ENCODE peak calls at places on chromosomes 2 and 18, in ten cellular contexts. X, Q, L, A, M, Y, T, V, R and K are unnamed samples.

GRCh38 chr2:11352781-11353537 is 8.5 kb upstream of the ROCK2 start:
- DNase-seq in X (no peak), Q (no peak), L (no peak), A (no peak), M (no peak), Y (no peak), T (no peak), V (no peak), R (no peak), K (no peak)

GRCh38 chr2:46297546-46298271 is 502 bp downstream of the EPAS1 start:
- DNase-seq in X (no peak), Q (no peak), L (peak), A (peak), M (peak), Y (peak), T (peak), V (peak), R (peak), K (no peak)

GRCh38 chr2:238576674-238577073 is 149.9 kb downstream of the ASB1 start:
- DNase-seq in X (no peak), Q (no peak), L (no peak), A (no peak), M (no peak), Y (no peak), T (no peak), V (no peak), R (no peak), K (no peak)

GRCh38 chr18:48318481-48318880 is 90.7 kb downstream of the ZBTB7C start:
- DNase-seq in X (no peak), Q (no peak), L (no peak), A (no peak), M (no peak), Y (peak), T (no peak), V (no peak), R (no peak), K (no peak)

GRCh38 chr18:2655954-2656236 is 369 bp downstream of the SMCHD1 start:
- DNase-seq in X (peak), Q (no peak), L (peak), A (no peak), M (no peak), Y (no peak), T (no peak), V (no peak), R (no peak), K (no peak)

GRCh38 chr2:224793961-224794360 is 77.8 kb upstream of the CCDC195 start:
- DNase-seq in X (no peak), Q (no peak), L (no peak), A (no peak), M (no peak), Y (no peak), T (no peak), V (no peak), R (no peak), K (no peak)

GRCh38 chr2:157848242-157848641 is 27.9 kb downstream of the ACVR1 start:
- DNase-seq in X (no peak), Q (no peak), L (no peak), A (no peak), M (no peak), Y (no peak), T (no peak), V (no peak), R (no peak), K (no peak)

GRCh38 chr2:148619560-148620190 is 24.9 kb upstream of the EPC2 start:
- DNase-seq in X (no peak), Q (no peak), L (no peak), A (no peak), M (no peak), Y (no peak), T (no peak), V (no peak), R (no peak), K (no peak)

GRCh38 chr2:28101892-28102291 is 211.4 kb downstream of the BABAM2 start:
- DNase-seq in X (no peak), Q (no peak), L (no peak), A (no peak), M (no peak), Y (no peak), T (no peak), V (no peak), R (no peak), K (no peak)

GRCh38 chr2:218885981-218886447 is 5.4 kb downstream of the WNT10A start:
- DNase-seq in X (no peak), Q (no peak), L (no peak), A (no peak), M (no peak), Y (peak), T (no peak), V (no peak), R (no peak), K (no peak)

GRCh38 chr2:20073462-20073861 is 22.0 kb upstream of the LAPTM4A start:
- DNase-seq in X (no peak), Q (no peak), L (no peak), A (no peak), M (no peak), Y (no peak), T (no peak), V (no peak), R (no peak), K (no peak)

GRCh38 chr2:9057939-9058761 is 54.7 kb upstream of the MBOAT2 start:
- DNase-seq in X (peak), Q (no peak), L (no peak), A (no peak), M (no peak), Y (no peak), T (no peak), V (no peak), R (no peak), K (no peak)

GRCh38 chr2:160044728-160045127 is 17.7 kb downstream of the PLA2R1 start:
- DNase-seq in X (no peak), Q (no peak), L (peak), A (no peak), M (no peak), Y (no peak), T (no peak), V (no peak), R (no peak), K (peak)

GRCh38 chr2:178404380-178404767 is 46.6 kb downstream of the PRKRA start:
- DNase-seq in X (no peak), Q (no peak), L (no peak), A (peak), M (no peak), Y (no peak), T (no peak), V (peak), R (no peak), K (no peak)

GRCh38 chr2:100704156-100704555 is 115.8 kb upstream of the NPAS2 start:
- DNase-seq in X (no peak), Q (no peak), L (no peak), A (no peak), M (no peak), Y (no peak), T (no peak), V (no peak), R (no peak), K (peak)

GRCh38 chr18:11051462-11051861 is 97.9 kb downstream of the PIEZO2 start:
- DNase-seq in X (no peak), Q (no peak), L (no peak), A (no peak), M (no peak), Y (no peak), T (no peak), V (no peak), R (no peak), K (peak)

GRCh38 chr2:25331686-25332365 is 9.9 kb downstream of the DNMT3A start:
- DNase-seq in X (no peak), Q (no peak), L (no peak), A (no peak), M (no peak), Y (peak), T (no peak), V (no peak), R (no peak), K (no peak)

GRCh38 chr18:23971656-23972230 is 42.8 kb upstream of the TTC39C start:
- DNase-seq in X (no peak), Q (no peak), L (no peak), A (no peak), M (no peak), Y (no peak), T (no peak), V (no peak), R (no peak), K (no peak)

GRCh38 chr2:105654474-105655004 is 90.2 kb upstream of the NCK2 start:
- DNase-seq in X (no peak), Q (no peak), L (no peak), A (no peak), M (no peak), Y (no peak), T (no peak), V (no peak), R (no peak), K (peak)

GRCh38 chr18:29560270-29560669 is 1383.3 kb upstream of the CDH2 start:
- DNase-seq in X (no peak), Q (no peak), L (no peak), A (no peak), M (no peak), Y (no peak), T (no peak), V (no peak), R (no peak), K (no peak)

GRCh38 chr2:186697536-186697935 is 3.7 kb downstream of the FAM171B start:
- DNase-seq in X (no peak), Q (no peak), L (no peak), A (no peak), M (no peak), Y (no peak), T (no peak), V (no peak), R (no peak), K (no peak)

GRCh38 chr2:20353597-20353996 is 3.0 kb upstream of the PUM2 start:
- DNase-seq in X (no peak), Q (no peak), L (no peak), A (no peak), M (no peak), Y (no peak), T (no peak), V (no peak), R (no peak), K (no peak)

GRCh38 chr2:83079007-83079406 is 1380.1 kb downstream of the SUCLG1 start:
- DNase-seq in X (no peak), Q (no peak), L (no peak), A (no peak), M (no peak), Y (no peak), T (no peak), V (no peak), R (no peak), K (no peak)

GRCh38 chr2:106053116-106053515 is 141.0 kb downstream of the UXS1 start:
- DNase-seq in X (peak), Q (no peak), L (no peak), A (no peak), M (no peak), Y (no peak), T (no peak), V (no peak), R (no peak), K (no peak)

GRCh38 chr2:134772493-134773169 is 53.8 kb upstream of the TMEM163 start:
- DNase-seq in X (no peak), Q (no peak), L (peak), A (no peak), M (no peak), Y (no peak), T (peak), V (no peak), R (no peak), K (peak)

GRCh38 chr2:67674668-67675067 is 277.5 kb downstream of the ETAA1 start:
- DNase-seq in X (no peak), Q (no peak), L (no peak), A (no peak), M (no peak), Y (no peak), T (no peak), V (no peak), R (no peak), K (no peak)

GRCh38 chr2:96649342-96649741 is 6.8 kb downstream of the FER1L5 start:
- DNase-seq in X (no peak), Q (no peak), L (no peak), A (no peak), M (no peak), Y (no peak), T (no peak), V (no peak), R (no peak), K (no peak)

GRCh38 chr18:59509477-59510173 is 150.6 kb upstream of the LMAN1 start:
- DNase-seq in X (no peak), Q (no peak), L (no peak), A (no peak), M (no peak), Y (no peak), T (no peak), V (peak), R (no peak), K (no peak)

GRCh38 chr18:63264871-63265270 is 54.7 kb downstream of the BCL2 start:
- DNase-seq in X (no peak), Q (no peak), L (no peak), A (no peak), M (no peak), Y (no peak), T (no peak), V (no peak), R (no peak), K (no peak)

GRCh38 chr2:221981918-221982317 is 316.9 kb downstream of the PAX3 start:
- DNase-seq in X (no peak), Q (no peak), L (no peak), A (no peak), M (no peak), Y (no peak), T (no peak), V (no peak), R (no peak), K (no peak)

GRCh38 chr18:68564348-68564747 is 150.6 kb downstream of the TMX3 start:
- DNase-seq in X (no peak), Q (no peak), L (peak), A (no peak), M (no peak), Y (no peak), T (no peak), V (no peak), R (no peak), K (no peak)

GRCh38 chr2:233839447-233839820 is 14.9 kb downstream of the HJURP start:
- DNase-seq in X (no peak), Q (no peak), L (no peak), A (no peak), M (no peak), Y (peak), T (no peak), V (no peak), R (no peak), K (no peak)

GRCh38 chr2:240554767-240555493 is 2.9 kb downstream of the ANKMY1 start:
- DNase-seq in X (no peak), Q (no peak), L (no peak), A (peak), M (no peak), Y (peak), T (no peak), V (no peak), R (peak), K (no peak)

GRCh38 chr2:28164280-28164801 is 228.3 kb upstream of the FOSL2 start:
- DNase-seq in X (no peak), Q (no peak), L (no peak), A (no peak), M (no peak), Y (no peak), T (no peak), V (no peak), R (no peak), K (no peak)

GRCh38 chr2:241216211-241216761 is 27.8 kb downstream of the ANO7 start:
- DNase-seq in X (no peak), Q (no peak), L (peak), A (no peak), M (no peak), Y (no peak), T (no peak), V (no peak), R (peak), K (no peak)

GRCh38 chr2:68193144-68193543 is 35.5 kb downstream of the PNO1 start:
- DNase-seq in X (no peak), Q (no peak), L (no peak), A (no peak), M (no peak), Y (no peak), T (no peak), V (no peak), R (no peak), K (no peak)

GRCh38 chr2:208369091-208369490 is 37.5 kb upstream of the PTH2R start:
- DNase-seq in X (no peak), Q (no peak), L (no peak), A (no peak), M (peak), Y (no peak), T (no peak), V (no peak), R (no peak), K (no peak)

GRCh38 chr2:234368861-234369261 is 128.0 kb downstream of the ARL4C start:
- DNase-seq in X (no peak), Q (no peak), L (no peak), A (no peak), M (no peak), Y (no peak), T (no peak), V (peak), R (no peak), K (no peak)

GRCh38 chr2:2328847-2329246 is 2.2 kb downstream of the MYT1L start:
- DNase-seq in X (no peak), Q (no peak), L (peak), A (no peak), M (peak), Y (no peak), T (no peak), V (no peak), R (no peak), K (no peak)

GRCh38 chr2:198991431-198991830 is 466.3 kb downstream of the SATB2 start:
- DNase-seq in X (no peak), Q (no peak), L (no peak), A (no peak), M (no peak), Y (no peak), T (no peak), V (no peak), R (no peak), K (no peak)

GRCh38 chr2:198994678-198995077 is 463.1 kb downstream of the SATB2 start:
- DNase-seq in X (no peak), Q (no peak), L (no peak), A (no peak), M (no peak), Y (no peak), T (no peak), V (no peak), R (no peak), K (no peak)
- TF ChIP-seq POLR2AphosphoS5 in X (no peak), Q (no peak), L (no peak), A (no peak), M (no peak), Y (no peak), T (no peak), V (no peak), R (no peak), K (no peak)

GRCh38 chr2:7379799-7380198 is 462.6 kb downstream of the RNF144A start:
- DNase-seq in X (no peak), Q (no peak), L (peak), A (no peak), M (peak), Y (no peak), T (peak), V (no peak), R (no peak), K (peak)

GRCh38 chr2:7373156-7373555 is 455.9 kb downstream of the RNF144A start:
- DNase-seq in X (no peak), Q (no peak), L (no peak), A (no peak), M (no peak), Y (no peak), T (no peak), V (no peak), R (no peak), K (peak)

GRCh38 chr2:7378642-7379041 is 461.4 kb downstream of the RNF144A start:
- DNase-seq in X (no peak), Q (no peak), L (no peak), A (no peak), M (no peak), Y (no peak), T (no peak), V (no peak), R (no peak), K (peak)

GRCh38 chr2:7375901-7376300 is 458.7 kb downstream of the RNF144A start:
- DNase-seq in X (no peak), Q (no peak), L (no peak), A (no peak), M (no peak), Y (no peak), T (no peak), V (no peak), R (no peak), K (peak)

DNA sequence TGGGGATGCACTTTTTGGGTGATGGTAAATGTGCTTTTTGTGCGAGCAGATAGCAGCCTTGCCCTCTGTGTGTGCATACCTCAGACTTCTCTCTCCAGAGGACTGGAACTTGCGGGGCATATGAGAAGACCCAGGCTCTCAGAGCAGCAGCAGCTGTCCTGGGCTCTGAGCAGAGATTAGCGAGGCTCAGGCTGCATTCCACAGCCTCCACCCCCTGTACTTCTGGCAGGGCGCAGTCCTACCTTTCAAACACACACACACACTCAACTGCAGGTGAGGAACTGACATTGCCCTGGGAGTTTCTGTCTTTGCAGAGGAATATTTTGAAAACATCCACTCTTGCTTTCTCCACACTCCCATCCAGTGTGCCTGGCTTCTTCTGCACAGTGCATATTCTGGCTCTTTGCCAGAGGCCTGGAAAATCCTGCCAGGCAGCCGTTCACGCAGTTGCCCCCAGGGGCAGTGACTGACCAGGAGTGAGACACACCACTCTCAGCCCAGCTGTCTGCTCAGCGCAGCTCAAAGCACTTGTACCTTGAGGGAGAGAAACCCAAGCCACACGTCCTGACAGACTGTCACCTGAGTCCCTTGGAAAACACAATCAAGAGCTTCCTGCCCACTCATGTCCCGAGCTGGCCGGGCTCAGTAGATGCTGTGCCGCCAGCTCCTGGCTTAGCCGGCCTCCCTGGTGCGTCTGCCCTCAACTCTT is 460.8 kb downstream of the RNF144A start:
- DNase-seq in X (no peak), Q (no peak), L (peak), A (peak), M (no peak), Y (no peak), T (peak), V (no peak), R (peak), K (peak)
- H3K27ac ChIP-seq in X (no peak), Q (no peak), L (no peak), A (no peak), M (no peak), Y (no peak), T (no peak), V (no peak), R (no peak), K (no peak)

GRCh38 chr18:12880532-12880892 is 3.5 kb downstream of the PTPN2 start:
- DNase-seq in X (no peak), Q (no peak), L (no peak), A (no peak), M (no peak), Y (no peak), T (no peak), V (no peak), R (no peak), K (no peak)
- TF ChIP-seq POLR2AphosphoS5 in X (no peak), Q (no peak), L (no peak), A (no peak), M (no peak), Y (no peak), T (no peak), V (no peak), R (no peak), K (no peak)

DNA sequence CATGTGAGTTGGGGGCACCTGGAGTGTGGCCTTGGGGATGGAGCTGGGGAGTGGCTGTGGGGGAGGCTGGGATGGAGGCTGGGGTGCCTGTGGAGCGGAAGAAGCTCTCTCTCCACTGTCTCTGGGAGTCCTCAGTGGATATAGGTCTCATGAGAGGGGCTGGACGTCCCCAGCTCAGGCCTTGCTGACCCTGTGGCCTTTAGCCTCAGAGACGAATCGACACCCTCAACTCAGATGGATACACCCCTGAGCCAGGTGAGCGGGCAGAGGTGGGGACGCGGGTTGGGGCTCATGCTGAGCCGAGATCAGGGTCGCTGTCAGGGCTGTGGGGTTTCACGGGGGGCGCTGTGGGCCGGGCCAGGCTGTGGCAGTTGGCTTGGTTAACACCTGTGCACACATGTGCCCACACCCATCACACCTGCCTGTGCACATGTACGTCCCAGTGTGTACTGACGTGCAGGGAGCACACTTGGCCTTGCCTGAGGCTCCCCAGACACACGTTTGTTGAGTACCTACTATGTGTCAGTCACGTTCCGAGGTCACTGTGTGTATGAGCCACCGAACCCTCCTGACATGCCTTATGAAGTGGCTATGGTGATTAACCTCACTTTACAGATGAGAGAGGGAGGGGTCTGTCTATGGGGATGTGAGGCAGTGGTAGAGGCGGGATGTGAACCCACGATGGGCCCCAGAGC is 20.1 kb downstream of the ZAP70 start:
- DNase-seq in X (no peak), Q (no peak), L (no peak), A (no peak), M (no peak), Y (peak), T (no peak), V (no peak), R (peak), K (no peak)
- H3K27ac ChIP-seq in X (no peak), Q (no peak), L (no peak), A (no peak), M (no peak), Y (no peak), T (no peak), V (no peak), R (no peak), K (no peak)

GRCh38 chr18:50268022-50268747 is 1.9 kb upstream of the CFAP53 start:
- DNase-seq in X (no peak), Q (peak), L (peak), A (peak), M (no peak), Y (peak), T (peak), V (peak), R (peak), K (no peak)
- TF ChIP-seq POLR2AphosphoS5 in X (no peak), Q (no peak), L (peak), A (peak), M (no peak), Y (peak), T (no peak), V (peak), R (no peak), K (peak)

GRCh38 chr18:46386788-46387187 is 270.2 kb downstream of the LOXHD1 start:
- DNase-seq in X (no peak), Q (no peak), L (no peak), A (no peak), M (no peak), Y (no peak), T (no peak), V (no peak), R (no peak), K (no peak)
- H3K27ac ChIP-seq in X (no peak), Q (no peak), L (no peak), A (peak), M (no peak), Y (peak), T (no peak), V (no peak), R (no peak), K (peak)